ENCODE peak calls at places on chromosomes 16 and 17, in nine cellular contexts. A, D, I, N, Y, Z, G, C and Q are unnamed samples.

GRCh38 chr16:51550785-51551184 is 399.7 kb upstream of the SALL1 start:
- DNase-seq in A (no peak), D (no peak), I (peak; percentile 17), N (no peak), Y (no peak), Z (no peak), G (no peak), C (no peak), Q (no peak)

GRCh38 chr17:37527249-37527851 is 37.7 kb downstream of the DUSP14 start:
- DNase-seq in A (peak; percentile 38), D (peak; percentile 63), I (peak; percentile 70), N (peak; percentile 68), Y (peak; percentile 47), Z (peak; percentile 67), G (peak; percentile 42), C (peak; percentile 14), Q (peak; percentile 87)

GRCh38 chr17:76327689-76328088 is 19.6 kb upstream of the QRICH2 start:
- DNase-seq in A (no peak), D (no peak), I (no peak), N (no peak), Y (no peak), Z (no peak), G (no peak), C (no peak), Q (no peak)

GRCh38 chr16:66150691-66151090 is 215.8 kb upstream of the CDH5 start:
- DNase-seq in A (no peak), D (no peak), I (peak; percentile 28), N (no peak), Y (peak; percentile 59), Z (no peak), G (no peak), C (no peak), Q (no peak)

GRCh38 chr16:87698676-87699179 is 67.1 kb downstream of the KLHDC4 start:
- DNase-seq in A (no peak), D (no peak), I (no peak), N (no peak), Y (no peak), Z (no peak), G (no peak), C (no peak), Q (peak; percentile 62)

GRCh38 chr17:49013311-49014205 is 16.4 kb downstream of the IGF2BP1 start:
- DNase-seq in A (no peak), D (no peak), I (no peak), N (peak; percentile 95), Y (no peak), Z (no peak), G (no peak), C (peak; percentile 90), Q (no peak)

GRCh38 chr16:84844049-84844350 is 24.2 kb downstream of the CRISPLD2 start:
- DNase-seq in A (no peak), D (no peak), I (no peak), N (no peak), Y (no peak), Z (no peak), G (no peak), C (no peak), Q (no peak)

GRCh38 chr16:23999663-24000062 is 163.9 kb downstream of the PRKCB start:
- DNase-seq in A (no peak), D (no peak), I (no peak), N (no peak), Y (no peak), Z (no peak), G (no peak), C (no peak), Q (no peak)

GRCh38 chr17:73043686-73044581 is 48.6 kb downstream of the SLC39A11 start:
- DNase-seq in A (no peak), D (no peak), I (peak; percentile 87), N (no peak), Y (peak; percentile 67), Z (peak; percentile 88), G (no peak), C (no peak), Q (no peak)

DNA sequence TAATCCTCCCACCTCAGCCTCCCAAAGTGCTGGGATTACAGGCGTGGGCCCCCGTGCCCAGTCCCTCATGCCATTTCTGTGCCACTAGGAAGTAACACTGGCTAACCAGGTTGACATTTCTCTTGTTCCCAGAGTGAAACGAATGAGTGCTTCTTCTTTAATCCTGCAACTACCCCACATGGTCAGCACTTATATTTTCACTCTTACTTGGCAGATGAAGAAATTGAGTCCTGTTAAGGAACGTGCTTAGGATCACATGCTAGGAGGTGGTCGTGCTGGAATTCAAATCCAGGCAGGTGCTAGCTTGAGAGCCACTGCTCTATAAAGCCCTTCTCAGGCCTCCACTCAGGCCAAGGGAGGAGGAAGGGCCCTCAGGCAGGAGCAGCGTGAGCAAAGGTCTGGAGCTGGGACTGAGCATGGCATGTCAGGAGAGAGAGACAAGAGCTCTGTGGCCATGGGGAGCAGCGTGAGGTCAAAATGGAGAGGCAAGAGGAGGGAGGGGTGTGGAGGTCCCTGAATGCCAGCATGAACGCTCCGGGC is 18.5 kb upstream of the RMI2 start:
- DNase-seq in A (no peak), D (no peak), I (no peak), N (no peak), Y (no peak), Z (no peak), G (no peak), C (no peak), Q (no peak)
- H3K27ac ChIP-seq in A (no peak overlapping the region), D (no peak overlapping the region), I (peak overlapping the region; percentile 5), N (no peak overlapping the region), Y (no peak overlapping the region), Z (no peak overlapping the region), G (no peak overlapping the region), C (no peak overlapping the region), Q (no peak overlapping the region)

GRCh38 chr17:7224110-7224509 is 4.4 kb downstream of the ACADVL start:
- DNase-seq in A (no peak), D (no peak), I (no peak), N (no peak), Y (no peak), Z (no peak), G (no peak), C (no peak), Q (no peak)
- H3K4me3 ChIP-seq in A (no peak overlapping the region), D (no peak overlapping the region), I (no peak overlapping the region), N (no peak overlapping the region), Y (no peak overlapping the region), Z (no peak overlapping the region), G (no peak overlapping the region), C (no peak overlapping the region), Q (no peak overlapping the region)

DNA sequence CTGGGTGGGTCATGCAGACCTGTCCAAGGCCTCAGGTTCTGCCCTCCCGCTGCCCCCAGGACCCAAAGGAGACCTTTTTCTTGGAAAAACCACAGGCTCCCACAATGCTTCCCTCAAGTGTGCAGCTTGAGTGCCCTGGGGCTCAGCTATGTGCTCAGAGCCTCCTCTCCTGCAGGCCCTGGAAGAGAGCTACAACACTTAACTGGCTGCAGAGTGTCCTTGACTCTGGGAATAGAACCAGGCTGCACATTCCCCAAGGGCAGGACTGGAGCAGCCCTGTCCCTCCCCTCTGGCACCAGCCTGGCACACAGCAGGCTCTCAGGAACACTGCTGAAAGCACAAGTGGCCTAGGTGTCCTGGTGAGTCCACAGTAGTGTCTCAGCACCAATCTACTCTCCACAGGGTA is 4.8 kb upstream of the SREBF1 start:
- DNase-seq in A (no peak), D (peak; percentile 22), I (no peak), N (no peak), Y (no peak), Z (no peak), G (no peak), C (no peak), Q (no peak)
- H3K4me2 ChIP-seq in A (peak overlapping the region; percentile 88), D (peak overlapping the region; percentile 97), I (no peak overlapping the region), N (no peak overlapping the region), Y (no peak overlapping the region), Z (no peak overlapping the region), G (no peak overlapping the region), C (no peak overlapping the region), Q (no peak overlapping the region)

GRCh38 chr17:78488156-78488555 is 89.0 kb downstream of the DNAH17 start:
- DNase-seq in A (no peak), D (no peak), I (no peak), N (no peak), Y (no peak), Z (no peak), G (no peak), C (no peak), Q (no peak)

GRCh38 chr17:78490673-78491072 is 86.5 kb downstream of the DNAH17 start:
- DNase-seq in A (no peak), D (no peak), I (no peak), N (no peak), Y (no peak), Z (no peak), G (no peak), C (no peak), Q (no peak)

GRCh38 chr17:78486946-78487680 is 90.1 kb downstream of the DNAH17 start:
- DNase-seq in A (no peak), D (no peak), I (no peak), N (no peak), Y (no peak), Z (no peak), G (no peak), C (no peak), Q (no peak)

GRCh38 chr17:78490156-78490555 is 87.0 kb downstream of the DNAH17 start:
- DNase-seq in A (no peak), D (no peak), I (no peak), N (no peak), Y (no peak), Z (no peak), G (no peak), C (no peak), Q (no peak)

DNA sequence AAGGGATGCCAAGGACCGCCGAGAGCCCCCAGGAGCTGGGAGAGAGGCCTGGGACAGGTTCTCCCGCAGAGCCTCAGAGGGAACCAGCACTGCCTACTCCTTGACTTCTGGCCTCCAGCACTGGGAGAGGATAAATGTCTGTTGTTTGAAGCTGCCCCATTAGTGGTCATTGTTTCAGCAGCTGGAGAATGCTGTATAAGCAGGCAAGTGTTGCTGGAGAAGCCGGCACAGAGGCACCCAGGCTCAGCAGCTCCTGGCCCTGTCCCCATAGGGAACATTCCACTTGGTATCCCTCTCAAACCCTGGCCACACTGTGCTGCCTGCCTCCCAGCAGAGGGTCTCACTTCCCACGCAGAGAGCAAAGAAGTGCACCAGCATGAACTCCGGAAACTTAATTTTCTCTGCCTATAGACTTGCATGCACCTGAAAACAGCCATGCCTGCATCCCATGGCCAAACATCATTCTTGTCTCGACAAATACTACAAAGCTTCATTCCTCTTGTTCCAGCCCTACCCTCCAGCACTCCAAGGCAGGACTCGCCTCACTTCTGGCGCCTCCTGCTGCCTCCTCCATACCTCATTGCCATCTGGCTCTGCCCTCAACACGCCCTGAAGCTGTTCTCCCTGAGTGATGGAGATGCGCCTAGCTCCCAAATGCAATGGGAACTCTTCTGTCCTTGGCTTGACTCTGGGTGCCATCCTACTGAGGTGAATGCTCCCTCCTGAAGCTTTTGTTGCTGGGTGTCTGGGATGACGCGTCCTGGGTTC is 88.1 kb downstream of the DNAH17 start:
- DNase-seq in A (no peak), D (no peak), I (no peak), N (no peak), Y (no peak), Z (no peak), G (no peak), C (no peak), Q (no peak)
- H3K27ac ChIP-seq in A (no peak overlapping the region), D (no peak overlapping the region), I (no peak overlapping the region), N (no peak overlapping the region), Y (no peak overlapping the region), Z (no peak overlapping the region), G (no peak overlapping the region), C (no peak overlapping the region), Q (no peak overlapping the region)

DNA sequence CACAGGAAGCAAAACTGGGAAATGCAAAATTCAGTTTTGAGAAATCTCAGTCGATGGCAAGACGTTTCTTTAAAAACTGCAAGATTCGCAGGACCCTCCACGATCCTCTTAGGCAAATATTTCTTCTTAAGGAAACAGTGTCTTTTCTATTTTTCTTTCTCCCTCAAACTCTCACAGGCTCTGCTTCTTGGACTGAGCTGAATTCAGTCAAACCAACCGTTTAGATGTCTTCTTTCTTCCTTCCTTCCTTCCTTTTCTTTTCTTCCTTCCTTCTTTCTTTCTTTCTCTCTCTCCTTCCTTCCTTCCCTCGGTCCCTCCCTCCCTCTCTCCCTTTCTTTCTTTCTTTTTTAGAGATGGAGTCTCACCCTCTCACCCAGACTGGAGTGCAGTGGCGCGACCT is 67.2 kb upstream of the AXIN2 start:
- DNase-seq in A (no peak), D (no peak), I (no peak), N (no peak), Y (no peak), Z (no peak), G (no peak), C (no peak), Q (no peak)
- H3K4me3 ChIP-seq in A (no peak overlapping the region), D (no peak overlapping the region), I (no peak overlapping the region), N (no peak overlapping the region), Y (no peak overlapping the region), Z (peak overlapping the region; percentile 29), G (no peak overlapping the region), C (no peak overlapping the region), Q (no peak overlapping the region)